ENCODE peak calls at places on chromosome 22, in seven cellular contexts. One of them, this sample, is unnamed.

GRCh38 chr22:40855104-40855959 is 1.1 kb downstream of the ST13 start:
- DNase-seq in trophoblast cell: no peak
- DNase-seq in BE2C: no peak
- DNase-seq in body of pancreas: no peak
- DNase-seq in psoas muscle: peak; percentile 53
- DNase-seq in GM12878: no peak
- DNase-seq in uterus: peak; percentile 26
- DNase-seq in this sample: no peak

GRCh38 chr22:17726561-17727243 is 47.6 kb downstream of the BID start:
- DNase-seq in BE2C: no peak
- DNase-seq in uterus: no peak
- DNase-seq in trophoblast cell: peak; percentile 68
- DNase-seq in body of pancreas: no peak
- DNase-seq in GM12878: no peak
- DNase-seq in psoas muscle: no peak
- DNase-seq in this sample: peak; percentile 54

GRCh38 chr22:18056161-18056666 is 21.6 kb upstream of the PEX26 start:
- DNase-seq in GM12878: no peak
- DNase-seq in body of pancreas: peak; percentile 27
- DNase-seq in psoas muscle: no peak
- DNase-seq in BE2C: peak; percentile 58
- DNase-seq in trophoblast cell: no peak
- DNase-seq in uterus: peak; percentile 65
- DNase-seq in this sample: peak; percentile 81

GRCh38 chr22:25582946-25583345 is 18.5 kb downstream of the GRK3 start:
- DNase-seq in uterus: no peak
- DNase-seq in BE2C: no peak
- DNase-seq in GM12878: no peak
- DNase-seq in psoas muscle: no peak
- DNase-seq in body of pancreas: no peak
- DNase-seq in trophoblast cell: no peak
- DNase-seq in this sample: no peak

GRCh38 chr22:25711491-25711890 is 30.5 kb upstream of the MYO18B start:
- DNase-seq in GM12878: no peak
- DNase-seq in psoas muscle: no peak
- DNase-seq in trophoblast cell: peak; percentile 94
- DNase-seq in uterus: no peak
- DNase-seq in BE2C: no peak
- DNase-seq in body of pancreas: no peak
- DNase-seq in this sample: no peak

GRCh38 chr22:18909556-18909955 is 3.4 kb downstream of the DGCR6 start:
- DNase-seq in trophoblast cell: no peak
- DNase-seq in BE2C: no peak
- DNase-seq in psoas muscle: no peak
- DNase-seq in uterus: no peak
- DNase-seq in body of pancreas: no peak
- DNase-seq in GM12878: no peak
- DNase-seq in this sample: peak; percentile 12

GRCh38 chr22:41949297-41949965 is 2.5 kb upstream of the CENPM start:
- DNase-seq in trophoblast cell: no peak
- DNase-seq in psoas muscle: no peak
- DNase-seq in uterus: no peak
- DNase-seq in GM12878: no peak
- DNase-seq in body of pancreas: no peak
- DNase-seq in BE2C: no peak
- DNase-seq in this sample: no peak

GRCh38 chr22:49934144-49934890 is 15.9 kb downstream of the CRELD2 start:
- DNase-seq in trophoblast cell: no peak
- DNase-seq in psoas muscle: peak; percentile 90
- DNase-seq in BE2C: no peak
- DNase-seq in body of pancreas: peak; percentile 87
- DNase-seq in GM12878: no peak
- DNase-seq in uterus: peak; percentile 65
- DNase-seq in this sample: peak; percentile 86

GRCh38 chr22:49025791-49026475 is 801.7 kb downstream of the BRD1 start:
- DNase-seq in BE2C: no peak
- DNase-seq in GM12878: no peak
- DNase-seq in uterus: no peak
- DNase-seq in body of pancreas: no peak
- DNase-seq in trophoblast cell: no peak
- DNase-seq in psoas muscle: peak; percentile 19
- DNase-seq in this sample: no peak

GRCh38 chr22:25746012-25746373 is 4.0 kb downstream of the MYO18B start:
- DNase-seq in psoas muscle: no peak
- DNase-seq in GM12878: no peak
- DNase-seq in BE2C: no peak
- DNase-seq in trophoblast cell: no peak
- DNase-seq in body of pancreas: no peak
- DNase-seq in uterus: no peak
- DNase-seq in this sample: no peak

GRCh38 chr22:43291381-43291780 is 51.8 kb downstream of the SCUBE1 start:
- DNase-seq in body of pancreas: no peak
- DNase-seq in uterus: no peak
- DNase-seq in trophoblast cell: no peak
- DNase-seq in psoas muscle: no peak
- DNase-seq in GM12878: no peak
- DNase-seq in BE2C: no peak
- DNase-seq in this sample: no peak
- H3K4me1 ChIP-seq in body of pancreas: no peaks in the 10 kb centered on the region
- H3K4me1 ChIP-seq in uterus: no peaks in the 10 kb centered on the region
- H3K4me1 ChIP-seq in trophoblast cell: no peaks in the 10 kb centered on the region
- H3K4me1 ChIP-seq in psoas muscle: no peaks in the 10 kb centered on the region
- H3K4me1 ChIP-seq in GM12878: no peaks in the 10 kb centered on the region
- H3K4me1 ChIP-seq in BE2C: peaks cover 82% of the 10 kb centered on the region
- H3K4me1 ChIP-seq in this sample: no peaks in the 10 kb centered on the region

DNA sequence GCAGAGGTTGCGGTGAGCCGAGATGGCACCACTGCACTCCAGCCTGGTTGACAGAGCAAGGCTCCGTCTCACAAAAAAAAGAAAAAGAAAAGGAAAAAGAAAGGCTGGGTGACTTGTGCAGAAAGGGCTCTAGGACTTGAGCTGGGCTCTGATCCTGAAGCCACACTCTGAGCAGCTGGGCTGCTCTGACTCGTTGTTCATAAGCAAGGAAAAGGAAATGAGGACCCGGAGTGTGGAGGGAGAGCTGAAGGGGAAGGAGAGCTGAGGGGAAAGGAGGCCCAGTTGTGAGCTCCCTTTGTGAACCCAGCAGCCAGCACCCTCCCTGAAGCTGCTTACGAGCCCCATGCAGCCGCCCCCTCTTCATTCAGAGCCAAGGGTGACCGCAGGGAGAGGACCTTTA is 12.4 kb upstream of the SH3BP1 start:
- DNase-seq in trophoblast cell: no peak
- DNase-seq in BE2C: no peak
- DNase-seq in body of pancreas: no peak
- DNase-seq in psoas muscle: no peak
- DNase-seq in GM12878: no peak
- DNase-seq in uterus: no peak
- DNase-seq in this sample: no peak
- H3K4me1 ChIP-seq in trophoblast cell: no peaks in the 10 kb centered on the region
- H3K4me1 ChIP-seq in BE2C: peaks cover 26% of the 10 kb centered on the region
- H3K4me1 ChIP-seq in body of pancreas: no peaks in the 10 kb centered on the region
- H3K4me1 ChIP-seq in psoas muscle: peaks cover 24% of the 10 kb centered on the region
- H3K4me1 ChIP-seq in GM12878: peaks cover 30% of the 10 kb centered on the region
- H3K4me1 ChIP-seq in uterus: peaks cover 7% of the 10 kb centered on the region
- H3K4me1 ChIP-seq in this sample: no peaks in the 10 kb centered on the region

DNA sequence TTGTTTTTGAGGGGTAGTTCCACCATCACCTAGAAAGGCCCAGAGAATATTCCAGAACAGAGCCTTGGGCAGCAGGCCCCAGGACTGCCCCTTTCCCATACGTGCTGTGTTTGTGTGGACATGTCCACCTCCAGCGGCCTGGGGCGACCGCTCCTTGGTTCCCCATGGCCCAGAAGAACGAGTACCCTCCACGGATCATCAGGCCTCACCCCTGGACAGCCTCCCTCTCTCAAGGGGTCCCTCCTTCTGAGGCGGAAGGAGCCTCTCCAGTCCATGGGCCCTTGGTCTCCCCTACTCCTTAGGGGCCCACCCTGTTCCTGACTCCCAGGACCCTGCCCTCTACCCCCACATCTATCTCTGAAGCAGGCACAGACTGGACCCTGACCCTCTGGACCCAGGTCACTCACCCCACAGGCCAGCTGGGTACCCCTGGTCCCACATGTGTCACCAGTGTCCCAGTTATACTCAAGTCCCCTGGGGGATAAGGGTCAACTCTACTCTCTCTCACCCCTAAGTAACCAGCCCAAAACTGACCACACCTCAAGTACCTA is 32.6 kb downstream of the IGLL5 start:
- DNase-seq in body of pancreas: no peak
- DNase-seq in GM12878: no peak
- DNase-seq in trophoblast cell: no peak
- DNase-seq in BE2C: no peak
- DNase-seq in uterus: no peak
- DNase-seq in psoas muscle: no peak
- DNase-seq in this sample: no peak
- H3K4me1 ChIP-seq in body of pancreas: no peaks in the 10 kb centered on the region
- H3K4me1 ChIP-seq in GM12878: peaks cover 7% of the 10 kb centered on the region
- H3K4me1 ChIP-seq in trophoblast cell: no peaks in the 10 kb centered on the region
- H3K4me1 ChIP-seq in BE2C: no peaks in the 10 kb centered on the region
- H3K4me1 ChIP-seq in uterus: no peaks in the 10 kb centered on the region
- H3K4me1 ChIP-seq in psoas muscle: no peaks in the 10 kb centered on the region
- H3K4me1 ChIP-seq in this sample: no peaks in the 10 kb centered on the region

GRCh38 chr22:36816635-36817428 is at the start of gene PVALB:
- DNase-seq in GM12878: no peak
- DNase-seq in psoas muscle: no peak
- DNase-seq in body of pancreas: peak; percentile 6
- DNase-seq in uterus: no peak
- DNase-seq in BE2C: peak; percentile 57
- DNase-seq in trophoblast cell: peak; percentile 38
- DNase-seq in this sample: peak; percentile 37

GRCh38 chr22:36817429-36817783 is 571 bp upstream of the PVALB start:
- DNase-seq in GM12878: no peak
- DNase-seq in BE2C: no peak
- DNase-seq in trophoblast cell: no peak
- DNase-seq in body of pancreas: no peak
- DNase-seq in psoas muscle: no peak
- DNase-seq in uterus: no peak
- DNase-seq in this sample: no peak

GRCh38 chr22:36816338-36816634 is 549 bp downstream of the PVALB start:
- DNase-seq in trophoblast cell: no peak
- DNase-seq in GM12878: no peak
- DNase-seq in uterus: no peak
- DNase-seq in body of pancreas: no peak
- DNase-seq in BE2C: no peak
- DNase-seq in psoas muscle: no peak
- DNase-seq in this sample: no peak

GRCh38 chr22:36815558-36816337 is 1.1 kb downstream of the PVALB start:
- DNase-seq in body of pancreas: no peak
- DNase-seq in trophoblast cell: no peak
- DNase-seq in GM12878: no peak
- DNase-seq in uterus: no peak
- DNase-seq in psoas muscle: no peak
- DNase-seq in BE2C: no peak
- DNase-seq in this sample: no peak

DNA sequence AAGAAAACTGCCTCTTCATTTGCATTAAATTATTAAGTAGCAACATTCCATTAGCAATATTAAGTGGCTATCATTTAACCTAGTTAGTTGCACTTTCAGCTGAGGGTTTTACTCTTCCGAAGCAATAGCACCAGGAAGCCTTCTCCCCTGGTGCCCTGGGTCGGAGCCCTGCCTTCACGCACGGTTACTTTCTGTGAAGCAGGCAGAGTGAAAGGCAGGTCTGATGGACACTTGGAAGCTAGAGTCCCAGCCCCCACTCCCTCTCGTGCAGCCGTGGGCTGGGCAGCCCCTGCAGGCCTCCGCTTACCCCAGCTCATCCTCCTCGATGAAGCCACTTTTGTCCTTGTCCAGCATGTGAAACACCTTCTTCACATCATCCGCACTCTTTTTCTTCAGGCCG is 2.0 kb downstream of the PVALB start:
- DNase-seq in trophoblast cell: no peak
- DNase-seq in uterus: no peak
- DNase-seq in body of pancreas: no peak
- DNase-seq in GM12878: no peak
- DNase-seq in BE2C: no peak
- DNase-seq in psoas muscle: no peak
- DNase-seq in this sample: no peak
- H3K4me1 ChIP-seq in trophoblast cell: no peaks in the 10 kb centered on the region
- H3K4me1 ChIP-seq in uterus: no peaks in the 10 kb centered on the region
- H3K4me1 ChIP-seq in body of pancreas: peaks cover 21% of the 10 kb centered on the region
- H3K4me1 ChIP-seq in GM12878: no peaks in the 10 kb centered on the region
- H3K4me1 ChIP-seq in BE2C: no peaks in the 10 kb centered on the region
- H3K4me1 ChIP-seq in psoas muscle: peaks cover 10% of the 10 kb centered on the region
- H3K4me1 ChIP-seq in this sample: peaks cover 11% of the 10 kb centered on the region

GRCh38 chr22:37500745-37501144 is 14.6 kb upstream of the MFNG start:
- DNase-seq in body of pancreas: no peak
- DNase-seq in psoas muscle: no peak
- DNase-seq in BE2C: no peak
- DNase-seq in GM12878: no peak
- DNase-seq in trophoblast cell: no peak
- DNase-seq in uterus: no peak
- DNase-seq in this sample: no peak

GRCh38 chr22:37503183-37503683 is 16.0 kb downstream of the CARD10 start:
- DNase-seq in GM12878: no peak
- DNase-seq in body of pancreas: no peak
- DNase-seq in trophoblast cell: no peak
- DNase-seq in uterus: no peak
- DNase-seq in psoas muscle: no peak
- DNase-seq in BE2C: no peak
- DNase-seq in this sample: no peak

GRCh38 chr22:37501176-37501609 is 15.0 kb upstream of the MFNG start:
- DNase-seq in psoas muscle: no peak
- DNase-seq in GM12878: no peak
- DNase-seq in uterus: no peak
- DNase-seq in body of pancreas: peak; percentile 35
- DNase-seq in trophoblast cell: no peak
- DNase-seq in BE2C: no peak
- DNase-seq in this sample: peak; percentile 32

GRCh38 chr22:37502342-37503182 is 16.4 kb upstream of the MFNG start:
- DNase-seq in trophoblast cell: no peak
- DNase-seq in uterus: peak; percentile 44
- DNase-seq in body of pancreas: peak; percentile 93
- DNase-seq in BE2C: no peak
- DNase-seq in psoas muscle: no peak
- DNase-seq in GM12878: no peak
- DNase-seq in this sample: no peak

GRCh38 chr22:37501610-37502341 is 15.6 kb upstream of the MFNG start:
- DNase-seq in body of pancreas: peak; percentile 97
- DNase-seq in trophoblast cell: no peak
- DNase-seq in BE2C: no peak
- DNase-seq in uterus: peak; percentile 65
- DNase-seq in GM12878: no peak
- DNase-seq in psoas muscle: no peak
- DNase-seq in this sample: peak; percentile 83
- H3K4me1 ChIP-seq in body of pancreas: peaks cover 70% of the 10 kb centered on the region
- H3K4me1 ChIP-seq in trophoblast cell: peaks cover 24% of the 10 kb centered on the region
- H3K4me1 ChIP-seq in BE2C: peaks cover 30% of the 10 kb centered on the region
- H3K4me1 ChIP-seq in uterus: no peaks in the 10 kb centered on the region
- H3K4me1 ChIP-seq in GM12878: no peaks in the 10 kb centered on the region
- H3K4me1 ChIP-seq in psoas muscle: peaks cover 3% of the 10 kb centered on the region
- H3K4me1 ChIP-seq in this sample: peaks cover 37% of the 10 kb centered on the region

GRCh38 chr22:31162015-31162765 is 2.2 kb downstream of the RNF185 start:
- DNase-seq in body of pancreas: peak; percentile 32
- DNase-seq in trophoblast cell: peak; percentile 21
- DNase-seq in BE2C: no peak
- DNase-seq in uterus: no peak
- DNase-seq in psoas muscle: no peak
- DNase-seq in GM12878: no peak
- DNase-seq in this sample: no peak
- H3K4me1 ChIP-seq in body of pancreas: peaks cover 30% of the 10 kb centered on the region
- H3K4me1 ChIP-seq in trophoblast cell: no peaks in the 10 kb centered on the region
- H3K4me1 ChIP-seq in BE2C: no peaks in the 10 kb centered on the region
- H3K4me1 ChIP-seq in uterus: no peaks in the 10 kb centered on the region
- H3K4me1 ChIP-seq in psoas muscle: peaks cover 26% of the 10 kb centered on the region
- H3K4me1 ChIP-seq in GM12878: peaks cover 3% of the 10 kb centered on the region
- H3K4me1 ChIP-seq in this sample: peaks cover 13% of the 10 kb centered on the region

GRCh38 chr22:39645532-39645931 is 75.0 kb downstream of the CACNA1I start:
- DNase-seq in GM12878: no peak
- DNase-seq in body of pancreas: no peak
- DNase-seq in trophoblast cell: no peak
- DNase-seq in BE2C: no peak
- DNase-seq in uterus: no peak
- DNase-seq in psoas muscle: no peak
- DNase-seq in this sample: no peak
- H3K4me1 ChIP-seq in GM12878: no peaks in the 10 kb centered on the region
- H3K4me1 ChIP-seq in body of pancreas: no peaks in the 10 kb centered on the region
- H3K4me1 ChIP-seq in trophoblast cell: no peaks in the 10 kb centered on the region
- H3K4me1 ChIP-seq in BE2C: peaks cover 9% of the 10 kb centered on the region
- H3K4me1 ChIP-seq in uterus: no peaks in the 10 kb centered on the region
- H3K4me1 ChIP-seq in psoas muscle: no peaks in the 10 kb centered on the region
- H3K4me1 ChIP-seq in this sample: no peaks in the 10 kb centered on the region